ENCODE peak calls at places on chromosomes 12 and 14, in seven cellular contexts. T is stimulated activated CD8-positive, alpha-beta memory T cell treated with anti-CD3 and anti-CD28 coated beads, Interleukin-15, amount 100 ng/mL, for 24 hours; L is hippocampal formation; I is HS-27A; P is right lobe of liver; Q is HTR-8/SVneo; O is nephron progenitor cell. W is an unnamed sample.

GRCh38 chr12:51864701-51865469 is 16.4 kb upstream of the FIGNL2 start:
- DNase-seq in T (no peak), L (no peak), I (no peak), P (peak; percentile 28), Q (no peak), O (peak; percentile 50), W (no peak)

GRCh38 chr12:308511-308910 is 45.9 kb upstream of the SLC6A13 start:
- DNase-seq in T (no peak), L (no peak), I (no peak), P (no peak), Q (no peak), O (no peak), W (no peak)

GRCh38 chr14:99741227-99741976 is 51.8 kb upstream of the EML1 start:
- DNase-seq in T (no peak), L (no peak), I (no peak), P (no peak), Q (no peak), O (no peak), W (no peak)

GRCh38 chr14:95274283-95274682 is 45.4 kb downstream of the CLMN start:
- DNase-seq in T (no peak), L (no peak), I (no peak), P (no peak), Q (no peak), O (no peak), W (no peak)

GRCh38 chr12:123971770-123972447 is 722 bp downstream of the CCDC92 start:
- DNase-seq in T (no peak), L (peak; percentile 32), I (no peak), P (peak; percentile 63), Q (peak; percentile 20), O (peak; percentile 52), W (peak; percentile 24)

GRCh38 chr14:51205486-51205885 is 34.6 kb upstream of the TMX1 start:
- DNase-seq in T (no peak), L (no peak), I (no peak), P (peak; percentile 18), Q (no peak), O (no peak), W (no peak)

GRCh38 chr12:58416211-58416610 is 474.8 kb downstream of the ATP23 start:
- DNase-seq in T (no peak), L (no peak), I (peak; percentile 68), P (no peak), Q (peak; percentile 28), O (no peak), W (no peak)

GRCh38 chr12:127822743-127823433 is 444.1 kb upstream of the TMEM132C start:
- DNase-seq in T (no peak), L (no peak), I (no peak), P (no peak), Q (no peak), O (no peak), W (no peak)

GRCh38 chr12:55847033-55847432 is 4.3 kb upstream of the MMP19 start:
- DNase-seq in T (no peak), L (no peak), I (no peak), P (no peak), Q (no peak), O (no peak), W (no peak)

GRCh38 chr14:60744566-60744965 is 10.0 kb downstream of the MNAT1 start:
- DNase-seq in T (no peak), L (no peak), I (no peak), P (no peak), Q (no peak), O (no peak), W (no peak)

GRCh38 chr12:53047221-53048032 is 2.4 kb upstream of the TNS2 start:
- DNase-seq in T (peak; percentile 49), L (peak; percentile 79), I (peak; percentile 73), P (peak; percentile 90), Q (peak; percentile 70), O (peak; percentile 85), W (peak; percentile 80)

GRCh38 chr12:94204647-94205247 is 56.4 kb downstream of the PLXNC1 start:
- DNase-seq in T (no peak), L (no peak), I (no peak), P (no peak), Q (no peak), O (no peak), W (peak; percentile 28)

GRCh38 chr14:89249296-89249565 is 167.8 kb downstream of the FOXN3 start:
- DNase-seq in T (no peak), L (no peak), I (no peak), P (no peak), Q (peak; percentile 25), O (no peak), W (no peak)

GRCh38 chr12:57164454-57164853 is 17.0 kb upstream of the LRP1-AS start:
- DNase-seq in T (no peak), L (no peak), I (no peak), P (no peak), Q (no peak), O (no peak), W (no peak)

GRCh38 chr14:93727039-93727740 is 61.1 kb downstream of the PRIMA1 start:
- DNase-seq in T (no peak), L (no peak), I (no peak), P (no peak), Q (no peak), O (peak; percentile 38), W (no peak)

GRCh38 chr12:11773889-11774677 is 124.6 kb downstream of the ETV6 start:
- DNase-seq in T (no peak), L (peak; percentile 35), I (no peak), P (peak; percentile 62), Q (no peak), O (no peak), W (no peak)

GRCh38 chr12:92779902-92780301 is 77.1 kb downstream of the PLEKHG7 start:
- DNase-seq in T (no peak), L (no peak), I (no peak), P (no peak), Q (no peak), O (no peak), W (no peak)

GRCh38 chr14:30874120-30874998 is at the start of gene COCH:
- DNase-seq in T (peak; percentile 6), L (no peak), I (no peak), P (peak; percentile 53), Q (peak; percentile 80), O (peak; percentile 74), W (peak; percentile 80)

GRCh38 chr14:64324461-64325255 is 30.5 kb upstream of the ESR2 start:
- DNase-seq in T (no peak), L (no peak), I (peak; percentile 24), P (no peak), Q (peak; percentile 86), O (no peak), W (no peak)

GRCh38 chr14:53571990-53572389 is 384.6 kb downstream of the BMP4 start:
- DNase-seq in T (no peak), L (no peak), I (no peak), P (no peak), Q (no peak), O (peak; percentile 4), W (no peak)

GRCh38 chr12:13587721-13588389 is 391.3 kb downstream of the EMP1 start:
- DNase-seq in T (no peak), L (no peak), I (no peak), P (no peak), Q (no peak), O (no peak), W (no peak)

GRCh38 chr12:5059358-5059757 is 15.7 kb downstream of the KCNA5 start:
- DNase-seq in T (no peak), L (no peak), I (no peak), P (no peak), Q (no peak), O (no peak), W (no peak)

GRCh38 chr14:38868415-38869290 is 234.4 kb downstream of the SEC23A start:
- DNase-seq in T (no peak), L (no peak), I (no peak), P (no peak), Q (no peak), O (no peak), W (no peak)

GRCh38 chr14:50013198-50013918 is 103.0 kb downstream of the VCPKMT start:
- DNase-seq in T (no peak), L (no peak), I (no peak), P (no peak), Q (no peak), O (no peak), W (no peak)

GRCh38 chr12:24664151-24664550 is 284.8 kb downstream of the BCAT1 start:
- DNase-seq in T (no peak), L (no peak), I (no peak), P (no peak), Q (no peak), O (no peak), W (no peak)